ENCODE peak calls at places on chromosome 11, in four cellular contexts. I is ovary, W is IMR-90, D is brain microvascular endothelial cell. T is an unnamed sample.

GRCh38 chr11:2330696-2331095 is 28.9 kb downstream of the TSPAN32 start:
- DNase-seq in W (no peak), D (no peak), I (no peak), T (no peak)

GRCh38 chr11:13450832-13451397 is 12.1 kb downstream of the BTBD10 start:
- DNase-seq in I (no peak), W (no peak), D (no peak), T (no peak)

GRCh38 chr11:61021661-61022212 is 50.3 kb downstream of the CD6 start:
- DNase-seq in W (no peak), I (no peak), D (no peak), T (no peak)

GRCh38 chr11:47553417-47553746 is 450 bp upstream of the CELF1 start:
- DNase-seq in D (no peak), I (no peak), W (no peak), T (no peak)

GRCh38 chr11:109112748-109113378 is 309.1 kb upstream of the C11orf87 start:
- DNase-seq in D (no peak), W (no peak), I (no peak), T (no peak)

GRCh38 chr11:69167916-69168691 is 12.4 kb downstream of the SMIM38 start:
- DNase-seq in I (no peak), D (no peak), W (peak; percentile 31), T (no peak)

GRCh38 chr11:109971184-109971523 is 122.0 kb upstream of the ZC3H12C start:
- DNase-seq in W (peak; percentile 84), D (peak; percentile 73), I (no peak), T (no peak)

GRCh38 chr11:87173185-87174039 is 135.7 kb downstream of the TMEM135 start:
- DNase-seq in I (no peak), W (peak; percentile 63), D (peak; percentile 36), T (no peak)

GRCh38 chr11:74319139-74319538 is 7.7 kb upstream of the P4HA3 start:
- DNase-seq in D (peak; percentile 87), W (peak; percentile 93), I (no peak), T (no peak)

GRCh38 chr11:83661491-83662350 is 375.6 kb upstream of the CCDC90B start:
- DNase-seq in D (no peak), W (no peak), I (no peak), T (no peak)

GRCh38 chr11:129815596-129816461 is at the start of gene TMEM45B:
- DNase-seq in W (no peak), D (no peak), I (no peak), T (no peak)

GRCh38 chr11:8384199-8384821 is 120.6 kb upstream of the LMO1 start:
- DNase-seq in W (no peak), I (no peak), D (no peak), T (no peak)

GRCh38 chr11:69512136-69512535 is 30.7 kb downstream of the LINC01488 start:
- DNase-seq in W (no peak), I (no peak), D (no peak), T (no peak)

GRCh38 chr11:72191961-72192381 is at the start of gene FOLR1:
- DNase-seq in D (no peak), W (no peak), I (no peak), T (no peak)

GRCh38 chr11:96817488-96817887 is 427.7 kb downstream of the JRKL start:
- DNase-seq in W (no peak), D (no peak), I (no peak), T (no peak)

GRCh38 chr11:119783466-119784400 is 54.7 kb upstream of the NECTIN1 start:
- DNase-seq in W (no peak), I (no peak), D (peak; percentile 13), T (no peak)

GRCh38 chr11:71948314-71949027 is 19.6 kb downstream of the RNF121 start:
- DNase-seq in W (no peak), D (no peak), I (no peak), T (no peak)

GRCh38 chr11:75429902-75430691 is 2.9 kb downstream of the KLHL35 start:
- DNase-seq in I (peak; percentile 62), D (peak; percentile 27), W (peak; percentile 63), T (peak; percentile 49)

GRCh38 chr11:120900642-120901041 is 123.3 kb upstream of the TBCEL start:
- DNase-seq in W (no peak), D (peak; percentile 8), I (no peak), T (no peak)

GRCh38 chr11:126355324-126355925 is at the start of gene ST3GAL4:
- DNase-seq in D (peak; percentile 45), I (peak; percentile 92), W (peak; percentile 52), T (peak; percentile 69)

GRCh38 chr11:126358763-126359160 is 3.3 kb downstream of the ST3GAL4 start:
- DNase-seq in I (no peak), D (no peak), W (no peak), T (no peak)

GRCh38 chr11:126357969-126358762 is 2.7 kb downstream of the ST3GAL4 start:
- DNase-seq in D (no peak), I (peak; percentile 74), W (no peak), T (no peak)

GRCh38 chr11:126355926-126356897 is 726 bp downstream of the ST3GAL4 start:
- DNase-seq in I (peak; percentile 67), D (no peak), W (no peak), T (peak; percentile 44)

DNA sequence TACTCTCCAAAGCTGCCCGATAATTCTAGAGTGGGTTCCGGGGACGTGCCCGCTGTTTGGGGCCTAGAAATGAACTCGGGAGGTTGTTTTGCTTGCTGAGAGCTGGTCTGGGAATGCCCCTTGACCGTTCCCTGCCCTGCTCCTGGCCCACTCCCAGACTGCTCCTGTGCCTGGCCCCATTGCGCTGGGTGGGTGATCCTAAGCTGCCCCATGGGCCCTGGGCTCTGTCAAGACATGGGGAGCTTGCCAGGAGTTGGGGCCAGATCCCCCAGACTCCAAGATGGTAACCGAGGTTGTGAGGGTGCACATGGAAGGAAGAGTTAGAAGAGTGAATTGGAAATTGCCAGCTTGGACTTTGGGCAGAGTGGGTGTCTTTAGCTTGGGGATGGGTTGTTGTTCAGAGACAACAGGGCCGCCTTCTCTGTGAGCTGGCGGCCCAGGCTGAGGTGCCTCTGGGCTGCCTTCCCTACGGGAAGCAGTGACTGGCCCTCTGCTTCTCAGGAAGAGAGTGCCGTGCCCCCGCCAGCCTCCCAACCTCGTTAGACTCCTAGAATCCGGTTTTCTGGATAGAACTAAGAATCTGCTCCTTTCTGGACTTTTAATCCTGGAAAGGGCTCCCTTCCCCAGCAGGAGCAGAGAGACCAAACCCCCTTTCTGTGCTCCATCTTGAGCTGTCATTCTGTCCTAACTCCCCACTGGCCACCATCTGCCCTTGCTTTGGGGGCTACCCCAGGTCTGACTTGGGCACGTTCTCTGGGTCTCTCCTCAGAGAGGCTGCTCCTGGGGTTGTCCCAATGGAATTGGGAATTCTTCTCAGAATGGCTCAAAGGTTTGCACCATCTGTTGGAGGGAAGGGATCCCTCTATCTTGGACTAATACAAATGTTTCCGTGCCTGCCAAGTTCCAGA is 1.8 kb downstream of the ST3GAL4 start:
- DNase-seq in W (no peak), D (no peak), I (peak; percentile 66), T (no peak)
- H3K27ac ChIP-seq in W (no peak overlapping the region), D (no peak overlapping the region), I (peak overlapping the region; percentile 95), T (peak overlapping the region; percentile 80)

DNA sequence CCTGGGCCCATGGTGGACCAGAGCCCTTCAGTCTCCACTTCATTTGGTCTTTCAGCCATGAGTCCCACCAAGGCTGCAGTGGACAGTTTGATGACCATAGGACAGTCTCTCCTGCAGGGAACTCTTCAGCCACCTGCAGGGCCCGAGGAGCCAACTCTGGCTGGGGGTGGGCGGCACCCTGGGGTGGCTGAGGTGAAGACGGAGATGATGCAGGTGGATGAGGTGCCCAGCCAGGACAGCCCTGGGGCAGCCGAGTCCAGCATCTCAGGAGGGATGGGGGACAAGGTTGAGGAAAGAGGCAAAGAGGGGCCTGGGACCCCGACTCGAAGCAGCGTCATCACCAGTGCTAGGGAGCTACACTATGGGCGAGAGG is 4.3 kb downstream of the ZBTB16 start:
- DNase-seq in W (no peak), D (no peak), I (no peak), T (no peak)
- H3K27ac ChIP-seq in W (no peak overlapping the region), D (no peak overlapping the region), I (no peak overlapping the region), T (no peak overlapping the region)

GRCh38 chr11:134069996-134070845 is 1.3 kb downstream of the JAM3 start:
- DNase-seq in W (no peak), D (no peak), I (no peak), T (peak; percentile 21)
- H3K27ac ChIP-seq in W (no peak overlapping the region), D (no peak overlapping the region), I (peak overlapping the region; percentile 84), T (peak overlapping the region; percentile 93)

DNA sequence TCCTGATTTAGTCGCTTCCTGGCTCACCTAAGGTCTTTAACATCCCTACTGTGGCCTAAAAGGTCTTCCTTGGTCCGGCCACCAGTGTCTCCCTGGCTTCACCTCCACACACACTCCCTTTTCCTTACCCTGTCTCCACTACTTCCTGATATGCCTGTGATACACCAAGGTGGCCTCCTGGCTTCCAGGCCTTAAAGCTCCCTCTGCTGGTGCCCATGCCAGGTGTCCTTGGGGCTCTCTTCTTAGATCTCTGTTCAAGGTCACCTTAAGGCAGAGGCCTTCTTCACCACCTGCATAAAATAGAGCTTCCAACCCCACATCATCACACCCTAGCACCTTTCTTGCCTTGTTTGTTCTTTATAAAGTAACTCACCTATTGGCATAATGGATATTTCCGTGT is 787.7 kb downstream of the NTM start:
- DNase-seq in W (peak; percentile 14), I (no peak), D (no peak), T (no peak)
- H3K27ac ChIP-seq in W (no peak overlapping the region), I (no peak overlapping the region), D (no peak overlapping the region), T (no peak overlapping the region)

GRCh38 chr11:65581928-65582327 is 6.1 kb downstream of the EHBP1L1 start:
- DNase-seq in W (no peak), D (no peak), I (no peak), T (no peak)
- H3K27ac ChIP-seq in W (no peak overlapping the region), D (no peak overlapping the region), I (no peak overlapping the region), T (no peak overlapping the region)

GRCh38 chr11:114128399-114128798 is 68.9 kb downstream of the ZBTB16 start:
- DNase-seq in D (no peak), W (no peak), I (no peak), T (no peak)
- H3K27ac ChIP-seq in D (no peak overlapping the region), W (no peak overlapping the region), I (no peak overlapping the region), T (no peak overlapping the region)

T was measured in caudate nucleus.